ENCODE peak calls at places on chromosomes 1 and 21, in five cellular contexts. V is ELR; C is SHP77; W is activated naive CD4-positive, alpha-beta T cell; U is stimulated activated CD4-positive, alpha-beta T cell treated with anti-CD3 and anti-CD28 coated beads, Interleukin-2, amount 100 ng/mL, for 48 hours. K is an unnamed sample.

GRCh38 chr21:25489673-25490072 is 117.6 kb downstream of the MRPL39 start:
- DNase-seq in V (no peak), W (no peak), C (no peak), U (no peak), K (no peak)

GRCh38 chr21:45050786-45051489 is 23.4 kb upstream of the ADARB1 start:
- DNase-seq in C (no peak), V (peak; percentile 97), W (no peak), U (no peak), K (peak; percentile 97)

GRCh38 chr1:24250791-24251190 is 63.7 kb upstream of the IFNLR1 start:
- DNase-seq in U (no peak), C (no peak), W (no peak), V (no peak), K (no peak)

GRCh38 chr1:53736290-53736689 is 2.7 kb downstream of the GLIS1 start:
- DNase-seq in U (no peak), V (peak; percentile 26), W (no peak), C (peak; percentile 31), K (no peak)

GRCh38 chr1:59738152-59738551 is 76.6 kb upstream of the HOOK1 start:
- DNase-seq in U (no peak), W (no peak), C (no peak), V (peak; percentile 4), K (peak; percentile 65)

GRCh38 chr21:45330075-45330781 is 42.5 kb upstream of the POFUT2 start:
- DNase-seq in U (no peak), V (peak; percentile 85), C (no peak), W (no peak), K (peak; percentile 88)

GRCh38 chr1:40039245-40039756 is 1.2 kb upstream of the CAP1 start:
- DNase-seq in W (no peak), U (no peak), V (no peak), C (no peak), K (no peak)

GRCh38 chr1:90718411-90719320 is 1.6 kb upstream of the BARHL2 start:
- DNase-seq in U (no peak), W (no peak), C (no peak), V (no peak), K (peak; percentile 37)

GRCh38 chr1:216700779-216701178 is 22.4 kb downstream of the ESRRG start:
- DNase-seq in U (no peak), W (no peak), C (no peak), V (peak; percentile 10), K (no peak)

GRCh38 chr1:29417558-29417858 is 181.2 kb downstream of the PTPRU start:
- DNase-seq in W (no peak), U (no peak), C (no peak), V (no peak), K (no peak)

GRCh38 chr1:64538389-64538788 is 68.5 kb downstream of the CACHD1 start:
- DNase-seq in C (no peak), W (no peak), U (no peak), V (no peak), K (no peak)

GRCh38 chr1:6141601-6142000 is 38.5 kb downstream of the CHD5 start:
- DNase-seq in U (no peak), C (no peak), V (peak; percentile 29), W (no peak), K (no peak)